ENCODE peak calls at places on chromosome 12, in ten cellular contexts. T, N, Y, S, H, I, K, A, L and O are unnamed samples.

GRCh38 chr12:442235-442884 is 17.4 kb upstream of the B4GALNT3 start:
- DNase-seq in N (peak), Y (peak), I (no peak), T (peak), H (peak), K (peak), L (no peak), S (peak), A (no peak), O (peak)

GRCh38 chr12:64010069-64010686 is 165.7 kb downstream of the SRGAP1 start:
- DNase-seq in L (no peak), S (no peak), N (no peak), I (no peak), H (no peak), Y (no peak), K (no peak), T (peak), A (no peak), O (no peak)

GRCh38 chr12:70929029-70929428 is 8.5 kb upstream of the PTPRR start:
- DNase-seq in S (no peak), Y (no peak), K (no peak), A (no peak), T (no peak), N (no peak), I (no peak), L (no peak), H (no peak), O (no peak)

GRCh38 chr12:67356400-67356799 is 87.2 kb downstream of the CAND1 start:
- DNase-seq in K (no peak), I (no peak), L (no peak), N (no peak), A (no peak), Y (no peak), S (no peak), H (no peak), T (no peak), O (no peak)

GRCh38 chr12:65885312-65885711 is 61.0 kb downstream of the HMGA2 start:
- DNase-seq in N (no peak), A (no peak), L (no peak), K (no peak), H (no peak), I (no peak), T (peak), S (no peak), Y (no peak), O (no peak)

GRCh38 chr12:50351120-50352043 is 45.0 kb downstream of the FAM186A start:
- DNase-seq in S (no peak), L (no peak), N (no peak), T (no peak), H (no peak), K (peak), Y (no peak), A (no peak), I (no peak), O (no peak)

GRCh38 chr12:1632702-1633101 is 3.7 kb downstream of the WNT5B start:
- DNase-seq in L (no peak), T (no peak), H (no peak), I (no peak), Y (no peak), N (no peak), S (no peak), K (no peak), A (no peak), O (no peak)

GRCh38 chr12:85803231-85803630 is 33.0 kb downstream of the RASSF9 start:
- DNase-seq in S (no peak), H (no peak), Y (no peak), K (no peak), T (no peak), L (no peak), A (no peak), N (no peak), I (no peak), O (no peak)

DNA sequence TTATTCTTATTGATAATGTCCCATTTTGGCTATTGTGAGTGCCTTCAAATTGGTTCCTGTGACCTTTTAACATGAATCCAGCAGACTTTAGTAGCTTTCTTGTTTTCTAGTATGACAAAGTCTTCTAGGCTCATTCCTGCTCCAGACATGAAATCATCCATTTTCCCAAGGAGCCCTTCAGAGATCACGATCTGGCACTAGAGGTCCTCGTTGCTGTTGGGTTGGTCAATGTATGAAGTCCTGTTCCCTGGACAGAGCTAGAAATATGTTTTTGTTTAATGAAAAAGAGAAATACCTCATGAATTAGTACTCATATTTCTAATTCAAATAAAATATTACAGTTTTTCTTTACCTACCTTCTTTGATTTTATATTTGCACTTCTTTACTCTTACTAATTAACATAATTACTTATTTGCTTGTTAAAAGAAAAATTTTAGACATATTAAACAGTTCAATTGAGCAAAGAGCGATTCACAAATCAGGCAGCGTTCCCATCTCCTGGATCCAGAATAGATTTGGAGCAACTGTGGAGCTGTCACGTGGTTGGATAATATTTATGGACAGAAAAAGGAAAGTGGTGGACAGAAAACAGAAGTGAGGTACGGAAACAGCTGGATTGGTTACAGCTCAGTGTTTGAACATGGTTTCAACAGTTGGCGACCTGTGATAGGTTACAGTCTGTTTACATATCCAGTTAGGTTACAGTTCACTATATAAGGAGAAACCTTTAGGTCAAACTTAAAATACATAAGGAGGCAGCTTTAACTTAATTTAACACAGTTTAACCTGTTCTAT is 19.8 kb upstream of the FAM234B start:
- DNase-seq in Y (no peak), N (peak), K (no peak), I (no peak), T (peak), S (peak), L (no peak), A (no peak), H (no peak), O (no peak)
- TF ChIP-seq CTCF in Y (no peak), N (peak), K (no peak), I (peak), T (peak), S (peak), L (peak), A (no peak), H (no peak), O (no peak)

DNA sequence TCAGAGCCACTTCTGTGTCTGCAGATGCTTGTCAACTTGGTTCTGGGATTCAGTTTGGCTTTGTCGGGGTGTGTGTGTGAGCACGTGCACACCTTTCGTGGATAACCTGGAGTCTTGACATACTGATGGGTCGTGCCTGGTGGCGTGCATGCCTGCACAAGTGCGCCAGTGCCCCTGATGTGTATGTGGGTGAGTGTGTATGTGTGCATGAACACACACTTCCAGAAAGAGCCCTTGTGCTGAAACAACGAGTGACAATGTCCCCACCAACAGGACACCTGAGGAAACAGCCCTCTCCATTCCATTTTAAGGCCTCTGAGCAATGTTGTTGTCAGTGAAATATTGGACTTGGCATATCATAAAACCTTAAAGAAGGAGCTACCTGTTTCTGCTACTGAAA is 53.9 kb downstream of the SMUG1 start:
- DNase-seq in Y (no peak), N (no peak), A (no peak), L (no peak), I (no peak), S (no peak), K (no peak), H (no peak), T (no peak), O (no peak)
- TF ChIP-seq CTCF in Y (no peak), N (peak), A (no peak), L (no peak), I (no peak), S (no peak), K (no peak), H (no peak), T (no peak), O (no peak)

GRCh38 chr12:14814082-14814481 is at the start of gene SMCO3:
- DNase-seq in A (no peak), I (no peak), N (no peak), Y (no peak), T (no peak), L (no peak), S (no peak), K (no peak), H (no peak), O (no peak)

GRCh38 chr12:14810953-14811483 is 3.0 kb downstream of the SMCO3 start:
- DNase-seq in Y (no peak), K (no peak), T (no peak), N (peak), H (no peak), L (no peak), I (no peak), A (no peak), S (peak), O (no peak)

GRCh38 chr12:14810167-14810952 is 3.6 kb downstream of the SMCO3 start:
- DNase-seq in A (no peak), I (no peak), N (no peak), K (no peak), T (no peak), S (no peak), Y (no peak), L (no peak), H (no peak), O (no peak)

DNA sequence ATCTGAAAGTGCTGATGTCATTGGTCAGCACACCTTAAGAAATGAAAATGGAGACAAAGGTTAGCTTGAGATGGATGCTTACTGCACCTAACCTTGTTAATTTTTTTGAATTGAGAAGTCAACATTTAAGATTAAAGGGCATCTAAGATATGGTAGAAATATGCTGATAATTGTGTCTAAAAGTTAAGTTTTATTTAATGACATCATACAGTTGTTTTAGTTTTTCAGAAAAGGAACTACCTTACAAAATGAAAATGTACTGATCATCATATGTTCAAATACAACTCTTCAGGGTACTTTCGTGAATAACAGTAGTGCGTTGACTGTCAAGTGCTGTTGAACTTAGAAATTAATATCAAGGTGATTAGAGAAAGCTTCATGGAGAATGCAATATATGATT is 2.5 kb downstream of the SMCO3 start:
- DNase-seq in Y (no peak), N (no peak), I (no peak), A (no peak), S (no peak), H (no peak), K (no peak), L (no peak), T (no peak), O (no peak)
- TF ChIP-seq CTCF in Y (no peak), N (no peak), I (no peak), A (no peak), S (no peak), H (no peak), K (no peak), L (no peak), T (no peak), O (no peak)

GRCh38 chr12:57521475-57522018 is 1.1 kb upstream of the MBD6 start:
- DNase-seq in T (peak), N (peak), A (peak), H (no peak), I (no peak), K (peak), S (peak), L (peak), Y (peak), O (peak)
- TF ChIP-seq CTCF in T (no peak), N (peak), A (no peak), H (no peak), I (no peak), K (no peak), S (no peak), L (no peak), Y (no peak), O (no peak)